ENCODE peak calls at places on chromosomes 6 and 20, in five cellular contexts. One of them, this sample, is unnamed.
A peak's percentile ranks its signal among the peaks of the same experiment; 100 is the strongest.

GRCh38 chr20:12902992-12903391 is 105.8 kb upstream of the SPTLC3 start:
- DNase-seq in endodermal cell: no peak
- DNase-seq in colonic mucosa: no peak
- DNase-seq in AG10803: no peak
- DNase-seq in upper lobe of left lung: no peak
- DNase-seq in this sample: no peak

GRCh38 chr6:16494781-16495180 is 256.4 kb downstream of the GMPR start:
- DNase-seq in endodermal cell: peak; percentile 66
- DNase-seq in colonic mucosa: no peak
- DNase-seq in AG10803: no peak
- DNase-seq in upper lobe of left lung: no peak
- DNase-seq in this sample: no peak

GRCh38 chr6:116667620-116668019 is 946 bp downstream of the ZUP1 start:
- DNase-seq in endodermal cell: no peak
- DNase-seq in colonic mucosa: no peak
- DNase-seq in AG10803: no peak
- DNase-seq in upper lobe of left lung: no peak
- DNase-seq in this sample: no peak

GRCh38 chr6:129031051-129031599 is 148.2 kb downstream of the LAMA2 start:
- DNase-seq in endodermal cell: no peak
- DNase-seq in colonic mucosa: no peak
- DNase-seq in AG10803: peak; percentile 90
- DNase-seq in upper lobe of left lung: no peak
- DNase-seq in this sample: no peak

GRCh38 chr6:9537381-9537780 is 877.5 kb downstream of the TFAP2A start:
- DNase-seq in endodermal cell: no peak
- DNase-seq in colonic mucosa: no peak
- DNase-seq in AG10803: peak; percentile 75
- DNase-seq in upper lobe of left lung: no peak
- DNase-seq in this sample: no peak

GRCh38 chr6:24205020-24205492 is 79.0 kb downstream of the NRSN1 start:
- DNase-seq in endodermal cell: peak; percentile 61
- DNase-seq in colonic mucosa: peak; percentile 21
- DNase-seq in AG10803: peak; percentile 34
- DNase-seq in upper lobe of left lung: no peak
- DNase-seq in this sample: no peak

GRCh38 chr20:2801459-2801728 is 967 bp upstream of the CPXM1 start:
- DNase-seq in endodermal cell: no peak
- DNase-seq in colonic mucosa: no peak
- DNase-seq in AG10803: no peak
- DNase-seq in upper lobe of left lung: no peak
- DNase-seq in this sample: peak; percentile 32

GRCh38 chr20:59776059-59776603 is 157.3 kb downstream of the SYCP2 start:
- DNase-seq in endodermal cell: peak; percentile 17
- DNase-seq in colonic mucosa: peak; percentile 5
- DNase-seq in AG10803: no peak
- DNase-seq in upper lobe of left lung: no peak
- DNase-seq in this sample: peak; percentile 57

GRCh38 chr6:45654673-45655072 is 276.9 kb upstream of the SUPT3H start:
- DNase-seq in endodermal cell: no peak
- DNase-seq in colonic mucosa: no peak
- DNase-seq in AG10803: peak; percentile 25
- DNase-seq in upper lobe of left lung: no peak
- DNase-seq in this sample: no peak

GRCh38 chr6:167794386-167795157 is 32.1 kb upstream of the AFDN start:
- DNase-seq in endodermal cell: no peak
- DNase-seq in colonic mucosa: peak; percentile 35
- DNase-seq in AG10803: no peak
- DNase-seq in upper lobe of left lung: no peak
- DNase-seq in this sample: peak; percentile 45

GRCh38 chr6:5398530-5398929 is 137.2 kb downstream of the FARS2 start:
- DNase-seq in endodermal cell: no peak
- DNase-seq in colonic mucosa: no peak
- DNase-seq in AG10803: peak; percentile 61
- DNase-seq in upper lobe of left lung: no peak
- DNase-seq in this sample: no peak

GRCh38 chr6:3742426-3743344 is 8.8 kb downstream of the PXDC1 start:
- DNase-seq in endodermal cell: peak; percentile 97
- DNase-seq in colonic mucosa: peak; percentile 93
- DNase-seq in AG10803: peak; percentile 70
- DNase-seq in upper lobe of left lung: peak; percentile 92
- DNase-seq in this sample: peak; percentile 91

GRCh38 chr6:119628691-119629621 is 279.4 kb upstream of the MAN1A1 start:
- DNase-seq in endodermal cell: no peak
- DNase-seq in colonic mucosa: no peak
- DNase-seq in AG10803: no peak
- DNase-seq in upper lobe of left lung: no peak
- DNase-seq in this sample: no peak

GRCh38 chr6:3421763-3422456 is 34.9 kb downstream of the SLC22A23 start:
- DNase-seq in endodermal cell: no peak
- DNase-seq in colonic mucosa: no peak
- DNase-seq in AG10803: peak; percentile 70
- DNase-seq in upper lobe of left lung: no peak
- DNase-seq in this sample: no peak

GRCh38 chr6:94902974-94903628 is 674.2 kb upstream of the MANEA start:
- DNase-seq in endodermal cell: peak; percentile 68
- DNase-seq in colonic mucosa: no peak
- DNase-seq in AG10803: no peak
- DNase-seq in upper lobe of left lung: no peak
- DNase-seq in this sample: no peak

GRCh38 chr20:3768342-3769130 is 983 bp upstream of the ADISSP start:
- DNase-seq in endodermal cell: peak; percentile 93
- DNase-seq in colonic mucosa: peak; percentile 75
- DNase-seq in AG10803: peak; percentile 74
- DNase-seq in upper lobe of left lung: peak; percentile 75
- DNase-seq in this sample: peak; percentile 88

GRCh38 chr6:35042451-35042850 is 98.7 kb downstream of the TCP11 start:
- DNase-seq in endodermal cell: no peak
- DNase-seq in colonic mucosa: no peak
- DNase-seq in AG10803: no peak
- DNase-seq in upper lobe of left lung: no peak
- DNase-seq in this sample: no peak

GRCh38 chr20:38515631-38516030 is 43.0 kb downstream of the RALGAPB start:
- DNase-seq in endodermal cell: no peak
- DNase-seq in colonic mucosa: no peak
- DNase-seq in AG10803: peak; percentile 50
- DNase-seq in upper lobe of left lung: no peak
- DNase-seq in this sample: no peak

GRCh38 chr6:122609881-122610689 is at the start of gene PKIB:
- DNase-seq in endodermal cell: peak; percentile 86
- DNase-seq in colonic mucosa: peak; percentile 79
- DNase-seq in AG10803: peak; percentile 40
- DNase-seq in upper lobe of left lung: peak; percentile 72
- DNase-seq in this sample: peak; percentile 77

GRCh38 chr6:120173250-120173649 is 823.7 kb upstream of the MAN1A1 start:
- DNase-seq in endodermal cell: no peak
- DNase-seq in colonic mucosa: no peak
- DNase-seq in AG10803: no peak
- DNase-seq in upper lobe of left lung: no peak
- DNase-seq in this sample: no peak

GRCh38 chr20:23049933-23050838 is 714 bp upstream of the THBD start:
- DNase-seq in endodermal cell: peak; percentile 80
- DNase-seq in colonic mucosa: peak; percentile 39
- DNase-seq in AG10803: no peak
- DNase-seq in upper lobe of left lung: peak; percentile 75
- DNase-seq in this sample: no peak

GRCh38 chr6:157535354-157536217 is 154.6 kb downstream of the ZDHHC14 start:
- DNase-seq in endodermal cell: no peak
- DNase-seq in colonic mucosa: no peak
- DNase-seq in AG10803: peak; percentile 55
- DNase-seq in upper lobe of left lung: no peak
- DNase-seq in this sample: no peak

GRCh38 chr6:152631376-152631775 is 5.8 kb downstream of the SYNE1 start:
- DNase-seq in endodermal cell: no peak
- DNase-seq in colonic mucosa: no peak
- DNase-seq in AG10803: no peak
- DNase-seq in upper lobe of left lung: no peak
- DNase-seq in this sample: no peak

GRCh38 chr6:166540631-166541331 is 45.7 kb downstream of the RAMACL start:
- DNase-seq in endodermal cell: no peak
- DNase-seq in colonic mucosa: no peak
- DNase-seq in AG10803: no peak
- DNase-seq in upper lobe of left lung: no peak
- DNase-seq in this sample: no peak

GRCh38 chr6:169898788-169899480 is 147.5 kb downstream of the ERMARD start:
- DNase-seq in endodermal cell: peak; percentile 41
- DNase-seq in colonic mucosa: no peak
- DNase-seq in AG10803: no peak
- DNase-seq in upper lobe of left lung: no peak
- DNase-seq in this sample: no peak

GRCh38 chr20:59608396-59608795 is 4.1 kb downstream of the PHACTR3 start:
- DNase-seq in endodermal cell: no peak
- DNase-seq in colonic mucosa: no peak
- DNase-seq in AG10803: no peak
- DNase-seq in upper lobe of left lung: no peak
- DNase-seq in this sample: no peak

GRCh38 chr6:41334482-41335023 is 855 bp upstream of the NCR2 start:
- DNase-seq in endodermal cell: no peak
- DNase-seq in colonic mucosa: no peak
- DNase-seq in AG10803: no peak
- DNase-seq in upper lobe of left lung: no peak
- DNase-seq in this sample: no peak
- TF ChIP-seq CTCF in endodermal cell: peak; percentile 58
- TF ChIP-seq CTCF in colonic mucosa: no peak
- TF ChIP-seq CTCF in AG10803: peak; percentile 4
- TF ChIP-seq CTCF in upper lobe of left lung: no peak
- TF ChIP-seq CTCF in this sample: peak; percentile 55

DNA sequence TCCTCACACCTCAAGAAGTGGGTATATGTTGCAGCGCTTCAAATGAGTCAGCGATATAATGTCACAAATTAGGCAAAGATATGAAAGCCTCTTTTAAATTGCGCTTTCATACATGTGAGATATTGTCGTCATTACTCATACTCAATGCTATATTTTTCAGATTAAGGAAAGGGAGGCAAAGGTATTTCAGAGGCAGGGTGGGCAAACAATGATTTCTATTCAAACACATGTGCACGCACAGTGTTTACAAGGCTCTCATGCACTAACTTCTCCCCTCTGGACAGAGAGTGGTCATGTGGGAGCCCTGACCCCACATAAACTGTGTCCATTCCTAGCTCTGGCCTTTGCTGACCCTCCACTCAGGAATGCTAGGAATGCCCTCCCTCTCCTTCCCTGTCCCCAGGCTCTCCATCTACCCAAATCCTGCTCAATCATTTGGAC is 112.1 kb upstream of the TMEM170B start:
- DNase-seq in endodermal cell: no peak
- DNase-seq in colonic mucosa: no peak
- DNase-seq in AG10803: no peak
- DNase-seq in upper lobe of left lung: no peak
- DNase-seq in this sample: no peak
- TF ChIP-seq CTCF in endodermal cell: no peak
- TF ChIP-seq CTCF in colonic mucosa: no peak
- TF ChIP-seq CTCF in AG10803: no peak
- TF ChIP-seq CTCF in upper lobe of left lung: no peak
- TF ChIP-seq CTCF in this sample: no peak

GRCh38 chr20:21767739-21768223 is 62.3 kb downstream of the PAX1 start:
- DNase-seq in endodermal cell: peak; percentile 94
- DNase-seq in colonic mucosa: no peak
- DNase-seq in AG10803: no peak
- DNase-seq in upper lobe of left lung: peak; percentile 22
- DNase-seq in this sample: peak; percentile 81
- TF ChIP-seq CTCF in endodermal cell: peak; percentile 98
- TF ChIP-seq CTCF in colonic mucosa: no peak
- TF ChIP-seq CTCF in AG10803: no peak
- TF ChIP-seq CTCF in upper lobe of left lung: no peak
- TF ChIP-seq CTCF in this sample: peak; percentile 74

GRCh38 chr20:62362991-62363919 is 3.9 kb downstream of the LAMA5 start:
- DNase-seq in endodermal cell: peak; percentile 88
- DNase-seq in colonic mucosa: no peak
- DNase-seq in AG10803: no peak
- DNase-seq in upper lobe of left lung: peak; percentile 27
- DNase-seq in this sample: no peak
- TF ChIP-seq CTCF in endodermal cell: peak; percentile 54
- TF ChIP-seq CTCF in colonic mucosa: no peak
- TF ChIP-seq CTCF in AG10803: no peak
- TF ChIP-seq CTCF in upper lobe of left lung: no peak
- TF ChIP-seq CTCF in this sample: no peak

GRCh38 chr6:138957903-138958302 is 30.1 kb downstream of the REPS1 start:
- DNase-seq in endodermal cell: no peak
- DNase-seq in colonic mucosa: no peak
- DNase-seq in AG10803: no peak
- DNase-seq in upper lobe of left lung: no peak
- DNase-seq in this sample: no peak

GRCh38 chr6:138958595-138958994 is 29.5 kb downstream of the REPS1 start:
- DNase-seq in endodermal cell: no peak
- DNase-seq in colonic mucosa: no peak
- DNase-seq in AG10803: no peak
- DNase-seq in upper lobe of left lung: no peak
- DNase-seq in this sample: no peak

GRCh38 chr6:138957484-138957883 is 30.6 kb downstream of the REPS1 start:
- DNase-seq in endodermal cell: no peak
- DNase-seq in colonic mucosa: peak; percentile 32
- DNase-seq in AG10803: peak; percentile 60
- DNase-seq in upper lobe of left lung: no peak
- DNase-seq in this sample: no peak

GRCh38 chr6:138956244-138956924 is 31.7 kb downstream of the REPS1 start:
- DNase-seq in endodermal cell: no peak
- DNase-seq in colonic mucosa: no peak
- DNase-seq in AG10803: no peak
- DNase-seq in upper lobe of left lung: no peak
- DNase-seq in this sample: no peak

DNA sequence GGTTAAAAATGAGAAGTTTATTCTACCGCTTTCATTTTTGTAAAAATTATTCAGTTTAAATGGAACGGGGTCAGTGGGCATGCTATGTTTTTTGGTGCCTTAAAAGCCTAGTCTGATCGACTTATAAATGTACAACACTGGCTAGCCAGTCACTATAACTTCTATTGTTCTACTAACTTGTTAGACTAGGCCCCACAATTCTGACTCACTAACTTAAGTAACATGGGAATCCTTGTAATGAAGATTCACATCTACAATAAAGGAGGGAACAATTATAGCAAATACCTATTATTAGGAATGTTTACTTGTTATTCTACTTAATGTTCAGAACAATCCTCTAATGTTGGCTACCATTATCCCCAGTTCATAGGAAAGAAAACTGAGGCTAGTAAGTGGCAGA is 28.5 kb downstream of the REPS1 start:
- DNase-seq in endodermal cell: no peak
- DNase-seq in colonic mucosa: no peak
- DNase-seq in AG10803: no peak
- DNase-seq in upper lobe of left lung: no peak
- DNase-seq in this sample: no peak
- TF ChIP-seq CTCF in endodermal cell: no peak
- TF ChIP-seq CTCF in colonic mucosa: no peak
- TF ChIP-seq CTCF in AG10803: no peak
- TF ChIP-seq CTCF in upper lobe of left lung: no peak
- TF ChIP-seq CTCF in this sample: no peak

GRCh38 chr6:20575691-20576451 is 41.6 kb downstream of the CDKAL1 start:
- DNase-seq in endodermal cell: no peak
- DNase-seq in colonic mucosa: no peak
- DNase-seq in AG10803: no peak
- DNase-seq in upper lobe of left lung: no peak
- DNase-seq in this sample: no peak
- TF ChIP-seq CTCF in endodermal cell: no peak
- TF ChIP-seq CTCF in colonic mucosa: no peak
- TF ChIP-seq CTCF in AG10803: no peak
- TF ChIP-seq CTCF in upper lobe of left lung: no peak
- TF ChIP-seq CTCF in this sample: no peak

This sample was measured in type B pancreatic cell.